ENCODE peak calls at places on chromosomes 7 and 10, in six cellular contexts. X is body of pancreas, I is dorsolateral prefrontal cortex, U is sigmoid colon, C is tibial artery, J is Panc1. K is an unnamed sample.

GRCh38 chr7:116324582-116324981 is 114.2 kb downstream of the TES start:
- DNase-seq in I (no peak), C (no peak), X (no peak), J (no peak), U (no peak), K (no peak)

GRCh38 chr10:33363112-33363511 is 28.6 kb upstream of the NRP1 start:
- DNase-seq in J (no peak), X (no peak), C (no peak), I (no peak), U (no peak), K (no peak)

GRCh38 chr10:43204943-43205671 is 61.8 kb downstream of the RASGEF1A start:
- DNase-seq in U (peak; percentile 65), J (peak; percentile 72), I (peak; percentile 54), X (peak; percentile 55), C (peak; percentile 65), K (peak; percentile 58)

GRCh38 chr10:29860159-29860558 is 199.2 kb downstream of the JCAD start:
- DNase-seq in I (no peak), X (no peak), C (no peak), J (no peak), U (peak; percentile 81), K (no peak)

GRCh38 chr10:101781984-101782810 is 1.0 kb downstream of the NPM3 start:
- DNase-seq in U (peak; percentile 61), I (no peak), X (no peak), J (no peak), C (no peak), K (no peak)

GRCh38 chr10:106181491-106181890 is 983.0 kb downstream of the SORCS1 start:
- DNase-seq in U (no peak), I (no peak), X (no peak), J (no peak), C (no peak), K (no peak)

GRCh38 chr7:16428672-16429071 is 7.3 kb upstream of the CRPPA start:
- DNase-seq in I (no peak), U (no peak), C (no peak), J (no peak), X (no peak), K (no peak)

GRCh38 chr7:106823631-106824030 is 41.5 kb upstream of the PIK3CG start:
- DNase-seq in J (no peak), I (no peak), C (no peak), U (no peak), X (no peak), K (no peak)

DNA sequence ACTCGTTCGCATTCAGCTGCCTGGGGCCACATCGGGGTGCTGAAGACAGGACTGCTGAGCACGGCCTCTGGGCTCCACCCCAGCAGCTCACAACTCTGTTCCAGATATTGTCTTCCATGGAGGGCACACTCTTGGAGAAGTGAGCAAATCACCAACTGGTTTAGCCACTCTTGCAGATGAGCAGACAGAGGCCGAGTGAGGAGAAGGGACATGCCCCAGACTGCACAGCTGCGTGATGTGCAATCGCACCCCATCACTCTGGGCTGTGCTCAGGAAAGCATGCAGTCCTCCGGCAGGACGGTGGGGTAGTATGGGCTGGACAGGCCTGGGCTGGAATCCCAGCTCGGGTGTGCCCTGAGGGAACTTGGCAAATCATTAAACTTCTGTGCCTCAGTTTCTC is 111.6 kb downstream of the FAM53B start:
- DNase-seq in X (no peak), U (no peak), I (no peak), C (no peak), J (no peak), K (no peak)
- H3K27ac ChIP-seq in X (peak overlapping the region; percentile 34), U (peak overlapping the region; percentile 52), I (peak overlapping the region; percentile 96), C (no peak overlapping the region), J (no peak overlapping the region), K (peak overlapping the region; percentile 80)

DNA sequence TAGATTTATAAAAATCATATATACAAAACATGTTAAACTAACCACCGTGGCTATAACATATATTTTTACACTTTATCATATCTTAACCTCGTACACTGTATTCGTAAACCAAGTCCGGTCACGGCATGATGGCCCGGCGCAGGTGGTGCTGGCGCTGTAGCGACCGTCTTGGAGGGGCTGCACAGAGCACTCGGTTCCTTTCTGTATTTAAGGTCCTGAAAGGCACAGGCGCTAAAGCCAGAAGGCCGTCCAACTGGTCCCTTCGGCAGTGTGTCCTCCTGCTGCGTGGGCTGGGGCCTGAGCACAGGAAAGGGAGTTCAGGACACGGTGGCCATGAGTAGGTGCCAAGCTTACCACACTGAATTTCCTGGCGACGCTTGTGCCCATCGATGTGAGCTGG is 33.8 kb downstream of the AMZ1 start:
- DNase-seq in X (no peak), C (no peak), J (no peak), I (no peak), U (no peak), K (no peak)
- H3K27ac ChIP-seq in X (no peak overlapping the region), C (no peak overlapping the region), J (peak overlapping the region; percentile 48), I (no peak overlapping the region), U (no peak overlapping the region), K (no peak overlapping the region)

GRCh38 chr10:96236090-96236478 is 35.3 kb downstream of the BLNK start:
- DNase-seq in I (no peak), X (no peak), U (no peak), C (no peak), J (no peak), K (peak; percentile 55)

GRCh38 chr10:96233959-96234358 is 37.4 kb downstream of the BLNK start:
- DNase-seq in C (no peak), J (no peak), I (no peak), X (no peak), U (no peak), K (no peak)

GRCh38 chr10:96235326-96236089 is 35.9 kb downstream of the BLNK start:
- DNase-seq in C (no peak), J (no peak), X (peak; percentile 17), I (no peak), U (no peak), K (no peak)

GRCh38 chr10:96238889-96239624 is 32.3 kb downstream of the BLNK start:
- DNase-seq in U (no peak), I (no peak), C (no peak), J (no peak), X (no peak), K (no peak)

GRCh38 chr10:96236876-96237275 is 34.5 kb downstream of the BLNK start:
- DNase-seq in J (no peak), U (no peak), X (no peak), C (no peak), I (no peak), K (no peak)
- H3K27ac ChIP-seq in J (no peak overlapping the region), U (no peak overlapping the region), X (no peak overlapping the region), C (no peak overlapping the region), I (no peak overlapping the region), K (no peak overlapping the region)

GRCh38 chr7:101923276-101923985 is 106.0 kb downstream of the CUX1 start:
- DNase-seq in I (no peak), J (no peak), U (peak; percentile 65), C (no peak), X (no peak), K (no peak)
- H3K27ac ChIP-seq in I (peak overlapping the region; percentile 55), J (no peak overlapping the region), U (peak overlapping the region; percentile 93), C (peak overlapping the region; percentile 89), X (no peak overlapping the region), K (no peak overlapping the region)

GRCh38 chr7:95584752-95585425 is 11.4 kb downstream of the PDK4 start:
- DNase-seq in J (no peak), X (no peak), U (no peak), C (no peak), I (no peak), K (no peak)
- H3K27ac ChIP-seq in J (no peak overlapping the region), X (peak overlapping the region; percentile 26), U (peak overlapping the region; percentile 99), C (peak overlapping the region; percentile 2), I (no peak overlapping the region), K (no peak overlapping the region)

GRCh38 chr7:44288811-44289340 is 36.5 kb downstream of the CAMK2B start:
- DNase-seq in C (peak; percentile 45), J (no peak), U (peak; percentile 49), X (peak; percentile 6), I (peak; percentile 9), K (no peak)

GRCh38 chr7:44291066-44291732 is 34.2 kb downstream of the CAMK2B start:
- DNase-seq in C (peak; percentile 71), U (peak; percentile 64), I (peak; percentile 8), J (no peak), X (peak; percentile 62), K (no peak)

GRCh38 chr7:44289341-44290249 is 35.8 kb downstream of the CAMK2B start:
- DNase-seq in U (peak; percentile 46), J (no peak), C (peak; percentile 51), X (peak; percentile 7), I (peak; percentile 15), K (no peak)

GRCh38 chr7:44291733-44292395 is 33.5 kb downstream of the CAMK2B start:
- DNase-seq in J (no peak), I (peak; percentile 45), U (no peak), C (peak; percentile 23), X (no peak), K (no peak)

DNA sequence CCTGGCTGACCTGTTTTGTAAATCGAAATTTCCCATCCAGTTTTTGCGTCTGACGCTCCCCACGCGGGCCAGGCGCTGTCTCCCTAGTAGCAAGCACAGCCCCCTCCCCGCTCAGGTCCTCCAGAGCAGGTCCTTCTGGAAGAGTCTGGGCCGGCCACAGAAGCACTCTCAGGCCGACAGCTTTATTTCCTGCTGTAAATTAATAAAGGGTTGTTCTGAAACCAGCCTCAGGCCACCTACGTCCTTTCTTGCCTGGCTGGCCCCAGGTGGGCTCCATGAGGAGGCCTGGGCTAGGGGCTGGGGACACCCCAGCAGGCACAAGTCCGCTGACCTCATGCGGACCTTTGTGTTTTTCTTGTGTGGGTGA is 35.2 kb downstream of the CAMK2B start:
- DNase-seq in C (peak; percentile 48), X (peak; percentile 1), I (peak; percentile 8), J (no peak), U (peak; percentile 35), K (no peak)
- H3K27ac ChIP-seq in C (no peak overlapping the region), X (no peak overlapping the region), I (peak overlapping the region; percentile 74), J (no peak overlapping the region), U (no peak overlapping the region), K (no peak overlapping the region)

GRCh38 chr10:3678629-3679227 is 106.3 kb downstream of the KLF6 start:
- DNase-seq in I (no peak), C (no peak), J (no peak), U (no peak), X (no peak), K (no peak)

GRCh38 chr10:3681642-3682554 is 103.1 kb downstream of the KLF6 start:
- DNase-seq in U (no peak), J (no peak), I (no peak), C (no peak), X (peak; percentile 31), K (no peak)

GRCh38 chr10:3682745-3683144 is 102.3 kb downstream of the KLF6 start:
- DNase-seq in U (no peak), J (no peak), C (no peak), X (no peak), I (no peak), K (no peak)

GRCh38 chr10:3683560-3683959 is 101.4 kb downstream of the KLF6 start:
- DNase-seq in I (no peak), J (no peak), X (no peak), U (no peak), C (no peak), K (no peak)

DNA sequence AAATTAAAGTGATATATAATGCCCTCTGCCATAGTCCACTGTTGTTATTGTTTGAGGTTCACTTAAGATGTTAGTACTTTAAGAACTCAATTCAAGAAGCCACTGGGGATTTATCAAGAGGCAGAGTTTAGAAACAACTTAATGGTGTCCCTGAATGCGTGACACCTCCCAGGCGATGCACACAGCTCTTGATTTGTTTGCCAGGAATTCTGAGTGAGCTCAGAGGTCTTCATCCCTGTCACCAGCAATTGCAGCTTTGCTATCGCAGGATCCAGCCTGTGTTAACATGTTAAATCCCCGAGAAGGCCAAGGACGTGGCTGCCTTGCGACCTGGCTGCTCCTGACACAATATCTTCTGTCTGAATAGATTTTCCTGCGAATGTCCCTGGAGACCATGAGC is 104.8 kb downstream of the KLF6 start:
- DNase-seq in J (no peak), X (no peak), U (no peak), C (no peak), I (no peak), K (no peak)
- H3K27ac ChIP-seq in J (no peak overlapping the region), X (no peak overlapping the region), U (no peak overlapping the region), C (no peak overlapping the region), I (no peak overlapping the region), K (no peak overlapping the region)

K was measured in substantia nigra.